ENCODE peak calls at places on chromosomes 13 and 19, in four cellular contexts. One of them, this sample, is unnamed.

GRCh38 chr13:113622791-113623490 is 35.1 kb downstream of the ATP4B start:
- DNase-seq in substantia nigra: no peak
- DNase-seq in stimulated activated CD4-positive, alpha-beta T cell treated with anti-CD3 and anti-CD28 coated beads, TNF-alpha, amount 100 ng/mL, for 48 hours: no peak
- DNase-seq in mammary epithelial cell: no peak
- DNase-seq in this sample: no peak

GRCh38 chr19:27993619-27994018 is 1219.3 kb downstream of the UQCRFS1 start:
- DNase-seq in substantia nigra: no peak
- DNase-seq in stimulated activated CD4-positive, alpha-beta T cell treated with anti-CD3 and anti-CD28 coated beads, TNF-alpha, amount 100 ng/mL, for 48 hours: no peak
- DNase-seq in mammary epithelial cell: no peak
- DNase-seq in this sample: no peak

GRCh38 chr19:23887642-23888041 is 27.0 kb upstream of the ZNF726 start:
- DNase-seq in substantia nigra: no peak
- DNase-seq in stimulated activated CD4-positive, alpha-beta T cell treated with anti-CD3 and anti-CD28 coated beads, TNF-alpha, amount 100 ng/mL, for 48 hours: no peak
- DNase-seq in mammary epithelial cell: peak
- DNase-seq in this sample: no peak

GRCh38 chr13:60755380-60756163 is 358.6 kb downstream of the TDRD3 start:
- DNase-seq in substantia nigra: no peak
- DNase-seq in stimulated activated CD4-positive, alpha-beta T cell treated with anti-CD3 and anti-CD28 coated beads, TNF-alpha, amount 100 ng/mL, for 48 hours: no peak
- DNase-seq in mammary epithelial cell: no peak
- DNase-seq in this sample: no peak

GRCh38 chr13:46288570-46289259 is 77.0 kb downstream of the LRRC63 start:
- DNase-seq in substantia nigra: no peak
- DNase-seq in stimulated activated CD4-positive, alpha-beta T cell treated with anti-CD3 and anti-CD28 coated beads, TNF-alpha, amount 100 ng/mL, for 48 hours: no peak
- DNase-seq in mammary epithelial cell: peak
- DNase-seq in this sample: no peak

GRCh38 chr13:74287672-74288169 is 153.5 kb upstream of the KLF12 start:
- DNase-seq in substantia nigra: peak
- DNase-seq in stimulated activated CD4-positive, alpha-beta T cell treated with anti-CD3 and anti-CD28 coated beads, TNF-alpha, amount 100 ng/mL, for 48 hours: peak
- DNase-seq in mammary epithelial cell: peak
- DNase-seq in this sample: peak

GRCh38 chr19:56476671-56477428 is at the start of gene ZNF667:
- DNase-seq in substantia nigra: no peak
- DNase-seq in stimulated activated CD4-positive, alpha-beta T cell treated with anti-CD3 and anti-CD28 coated beads, TNF-alpha, amount 100 ng/mL, for 48 hours: no peak
- DNase-seq in mammary epithelial cell: peak
- DNase-seq in this sample: peak

GRCh38 chr13:32752997-32753606 is 166.8 kb downstream of the PDS5B start:
- DNase-seq in substantia nigra: no peak
- DNase-seq in stimulated activated CD4-positive, alpha-beta T cell treated with anti-CD3 and anti-CD28 coated beads, TNF-alpha, amount 100 ng/mL, for 48 hours: no peak
- DNase-seq in mammary epithelial cell: no peak
- DNase-seq in this sample: no peak

GRCh38 chr19:17794731-17795494 is at the start of gene B3GNT3:
- DNase-seq in substantia nigra: no peak
- DNase-seq in stimulated activated CD4-positive, alpha-beta T cell treated with anti-CD3 and anti-CD28 coated beads, TNF-alpha, amount 100 ng/mL, for 48 hours: no peak
- DNase-seq in mammary epithelial cell: peak
- DNase-seq in this sample: no peak

GRCh38 chr13:98324105-98324504 is 147.0 kb upstream of the RNF113B start:
- DNase-seq in substantia nigra: no peak
- DNase-seq in stimulated activated CD4-positive, alpha-beta T cell treated with anti-CD3 and anti-CD28 coated beads, TNF-alpha, amount 100 ng/mL, for 48 hours: no peak
- DNase-seq in mammary epithelial cell: no peak
- DNase-seq in this sample: no peak

GRCh38 chr19:2613507-2614295 is 88.8 kb downstream of the GNG7 start:
- DNase-seq in substantia nigra: no peak
- DNase-seq in stimulated activated CD4-positive, alpha-beta T cell treated with anti-CD3 and anti-CD28 coated beads, TNF-alpha, amount 100 ng/mL, for 48 hours: no peak
- DNase-seq in mammary epithelial cell: no peak
- DNase-seq in this sample: peak

GRCh38 chr13:29991343-29991742 is 140.9 kb upstream of the UBL3 start:
- DNase-seq in substantia nigra: no peak
- DNase-seq in stimulated activated CD4-positive, alpha-beta T cell treated with anti-CD3 and anti-CD28 coated beads, TNF-alpha, amount 100 ng/mL, for 48 hours: no peak
- DNase-seq in mammary epithelial cell: peak
- DNase-seq in this sample: no peak

GRCh38 chr13:87614276-87614675 is 56.9 kb upstream of the SLITRK5 start:
- DNase-seq in substantia nigra: no peak
- DNase-seq in stimulated activated CD4-positive, alpha-beta T cell treated with anti-CD3 and anti-CD28 coated beads, TNF-alpha, amount 100 ng/mL, for 48 hours: no peak
- DNase-seq in mammary epithelial cell: no peak
- DNase-seq in this sample: no peak

GRCh38 chr13:99314640-99315176 is 7.5 kb upstream of the GPR183 start:
- DNase-seq in substantia nigra: no peak
- DNase-seq in stimulated activated CD4-positive, alpha-beta T cell treated with anti-CD3 and anti-CD28 coated beads, TNF-alpha, amount 100 ng/mL, for 48 hours: peak
- DNase-seq in mammary epithelial cell: no peak
- DNase-seq in this sample: peak

GRCh38 chr13:95643471-95643813 is 1.1 kb downstream of the DZIP1 start:
- DNase-seq in substantia nigra: no peak
- DNase-seq in stimulated activated CD4-positive, alpha-beta T cell treated with anti-CD3 and anti-CD28 coated beads, TNF-alpha, amount 100 ng/mL, for 48 hours: no peak
- DNase-seq in mammary epithelial cell: peak
- DNase-seq in this sample: no peak

GRCh38 chr13:52599853-52600603 is 42.2 kb upstream of the HNRNPA1L2 start:
- DNase-seq in substantia nigra: peak
- DNase-seq in stimulated activated CD4-positive, alpha-beta T cell treated with anti-CD3 and anti-CD28 coated beads, TNF-alpha, amount 100 ng/mL, for 48 hours: no peak
- DNase-seq in mammary epithelial cell: peak
- DNase-seq in this sample: no peak

GRCh38 chr13:94239135-94239534 is 240.3 kb downstream of the DCT start:
- DNase-seq in substantia nigra: no peak
- DNase-seq in stimulated activated CD4-positive, alpha-beta T cell treated with anti-CD3 and anti-CD28 coated beads, TNF-alpha, amount 100 ng/mL, for 48 hours: peak
- DNase-seq in mammary epithelial cell: peak
- DNase-seq in this sample: peak

GRCh38 chr19:1407662-1408299 is 395 bp downstream of the DAZAP1 start:
- DNase-seq in substantia nigra: no peak
- DNase-seq in stimulated activated CD4-positive, alpha-beta T cell treated with anti-CD3 and anti-CD28 coated beads, TNF-alpha, amount 100 ng/mL, for 48 hours: no peak
- DNase-seq in mammary epithelial cell: no peak
- DNase-seq in this sample: peak

GRCh38 chr13:58369941-58370340 is 738.4 kb downstream of the PCDH17 start:
- DNase-seq in substantia nigra: no peak
- DNase-seq in stimulated activated CD4-positive, alpha-beta T cell treated with anti-CD3 and anti-CD28 coated beads, TNF-alpha, amount 100 ng/mL, for 48 hours: no peak
- DNase-seq in mammary epithelial cell: no peak
- DNase-seq in this sample: no peak

GRCh38 chr19:6501740-6502648 is at the start of gene TUBB4A:
- DNase-seq in substantia nigra: peak
- DNase-seq in stimulated activated CD4-positive, alpha-beta T cell treated with anti-CD3 and anti-CD28 coated beads, TNF-alpha, amount 100 ng/mL, for 48 hours: no peak
- DNase-seq in mammary epithelial cell: no peak
- DNase-seq in this sample: no peak

GRCh38 chr13:32038353-32038752 is 6.8 kb downstream of the FRY start:
- DNase-seq in substantia nigra: no peak
- DNase-seq in stimulated activated CD4-positive, alpha-beta T cell treated with anti-CD3 and anti-CD28 coated beads, TNF-alpha, amount 100 ng/mL, for 48 hours: no peak
- DNase-seq in mammary epithelial cell: no peak
- DNase-seq in this sample: no peak

GRCh38 chr13:26220575-26220974 is 1.5 kb downstream of the RNF6 start:
- DNase-seq in substantia nigra: no peak
- DNase-seq in stimulated activated CD4-positive, alpha-beta T cell treated with anti-CD3 and anti-CD28 coated beads, TNF-alpha, amount 100 ng/mL, for 48 hours: no peak
- DNase-seq in mammary epithelial cell: peak
- DNase-seq in this sample: no peak

GRCh38 chr13:71493189-71493588 is 373.8 kb downstream of the DACH1 start:
- DNase-seq in substantia nigra: no peak
- DNase-seq in stimulated activated CD4-positive, alpha-beta T cell treated with anti-CD3 and anti-CD28 coated beads, TNF-alpha, amount 100 ng/mL, for 48 hours: no peak
- DNase-seq in mammary epithelial cell: no peak
- DNase-seq in this sample: no peak

GRCh38 chr19:49261602-49262001 is 63.4 kb downstream of the SLC6A16 start:
- DNase-seq in substantia nigra: no peak
- DNase-seq in stimulated activated CD4-positive, alpha-beta T cell treated with anti-CD3 and anti-CD28 coated beads, TNF-alpha, amount 100 ng/mL, for 48 hours: no peak
- DNase-seq in mammary epithelial cell: no peak
- DNase-seq in this sample: no peak

GRCh38 chr19:12648088-12648487 is 18.5 kb downstream of the MAN2B1 start:
- DNase-seq in substantia nigra: no peak
- DNase-seq in stimulated activated CD4-positive, alpha-beta T cell treated with anti-CD3 and anti-CD28 coated beads, TNF-alpha, amount 100 ng/mL, for 48 hours: no peak
- DNase-seq in mammary epithelial cell: no peak
- DNase-seq in this sample: no peak